ENCODE peak calls at places on chromosomes 12 and 14, in ten cellular contexts. C is kidney epithelial cell, H is right lobe of liver, N is B cell, Q is WTC11, Z is uterus, K is AG09319, M is stomach, L is lower lobe of right lung, Y is GM20000. F is an unnamed sample.
A peak's percentile ranks its signal among the peaks of the same experiment; 100 is the strongest.

GRCh38 chr14:21699551-21699950 is 25.9 kb upstream of the OR4E1 start:
- DNase-seq in C (no peak), K (no peak), Z (no peak), Q (no peak), N (no peak), M (no peak), Y (no peak), L (no peak), H (no peak), F (no peak)

GRCh38 chr14:32693114-32693513 is 245.6 kb upstream of the NPAS3 start:
- DNase-seq in H (no peak), M (no peak), N (no peak), K (no peak), C (peak; percentile 82), Z (no peak), L (no peak), Y (no peak), Q (no peak), F (no peak)

GRCh38 chr12:8953773-8954402 is 4.4 kb upstream of the M6PR start:
- DNase-seq in K (no peak), C (no peak), M (no peak), Z (no peak), L (no peak), N (no peak), Y (no peak), H (no peak), Q (no peak), F (no peak)

GRCh38 chr12:47534695-47535094 is 171.1 kb downstream of the RPAP3 start:
- DNase-seq in L (no peak), N (no peak), M (no peak), Y (no peak), H (no peak), C (no peak), K (no peak), Z (no peak), Q (no peak), F (no peak)

GRCh38 chr12:90921536-90921935 is 33.4 kb downstream of the CCER1 start:
- DNase-seq in Z (no peak), Q (no peak), Y (no peak), H (no peak), N (no peak), M (no peak), K (no peak), L (no peak), C (no peak), F (no peak)

GRCh38 chr12:109596418-109597244 is 23.0 kb downstream of the MVK start:
- DNase-seq in Y (peak; percentile 41), M (no peak), C (no peak), K (no peak), Q (no peak), Z (no peak), L (no peak), H (no peak), N (no peak), F (peak; percentile 46)

GRCh38 chr12:122003646-122004611 is 17.8 kb upstream of the BCL7A start:
- DNase-seq in K (no peak), C (no peak), M (no peak), H (no peak), Z (no peak), Y (peak; percentile 45), N (peak; percentile 89), L (peak; percentile 30), Q (no peak), F (peak; percentile 54)

GRCh38 chr12:18250313-18250916 is 10.9 kb upstream of the PIK3C2G start:
- DNase-seq in L (no peak), H (no peak), Y (peak; percentile 25), K (peak; percentile 44), Z (no peak), Q (no peak), M (no peak), C (peak; percentile 26), N (no peak), F (peak; percentile 39)

GRCh38 chr12:52360663-52361271 is 6.5 kb downstream of the KRT85 start:
- DNase-seq in Z (no peak), M (peak; percentile 72), L (no peak), K (no peak), N (no peak), C (no peak), Y (no peak), Q (no peak), H (no peak), F (no peak)

GRCh38 chr12:52364061-52364460 is 3.2 kb downstream of the KRT85 start:
- DNase-seq in H (no peak), N (no peak), L (no peak), M (no peak), K (no peak), C (no peak), Z (no peak), Q (no peak), Y (no peak), F (no peak)

GRCh38 chr12:52363111-52363679 is 4.1 kb downstream of the KRT85 start:
- DNase-seq in L (no peak), H (peak; percentile 76), M (no peak), C (no peak), Z (no peak), K (no peak), N (no peak), Q (no peak), Y (no peak), F (no peak)

GRCh38 chr12:52361553-52361952 is 5.7 kb downstream of the KRT85 start:
- DNase-seq in N (no peak), L (no peak), C (no peak), K (no peak), M (no peak), H (peak; percentile 9), Y (no peak), Q (no peak), Z (no peak), F (no peak)

DNA sequence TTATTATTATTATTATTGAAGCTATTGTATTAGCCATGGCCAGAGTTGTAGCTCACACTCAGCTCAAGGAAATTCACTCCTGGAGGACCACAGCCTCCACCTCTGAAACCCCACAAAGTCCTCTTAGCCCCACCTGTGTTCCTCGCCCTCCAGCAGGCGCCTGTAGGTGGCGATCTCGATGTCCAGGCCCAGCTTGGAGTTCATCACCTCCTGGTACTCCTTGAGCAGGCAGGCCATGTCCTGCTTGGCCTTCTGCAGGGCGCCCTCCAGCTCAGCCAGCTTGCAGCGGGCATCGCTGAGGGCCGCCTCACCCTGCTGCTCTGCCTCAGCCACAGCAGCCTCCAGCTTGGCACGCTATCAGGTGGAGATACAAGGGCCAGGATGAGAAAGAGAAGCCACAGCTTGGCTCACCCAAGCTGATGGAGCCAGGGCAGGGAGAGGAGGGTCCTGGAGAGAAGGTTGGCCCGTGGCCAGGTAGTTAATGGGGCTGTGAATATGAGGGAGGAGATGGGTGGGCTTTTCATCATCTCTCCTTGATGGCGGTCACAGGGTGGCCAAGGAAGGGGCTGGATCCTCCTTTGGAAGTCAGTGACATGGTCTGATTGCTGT is 5.1 kb downstream of the KRT85 start:
- DNase-seq in Y (no peak), K (no peak), N (no peak), C (no peak), L (no peak), Z (no peak), M (no peak), Q (peak; percentile 57), H (no peak), F (no peak)
- TF ChIP-seq CTCF in Y (no peak), K (no peak), N (no peak), C (peak; percentile 16), L (peak; percentile 16), Z (no peak), M (no peak), Q (peak; percentile 31), H (no peak), F (peak; percentile 6)

DNA sequence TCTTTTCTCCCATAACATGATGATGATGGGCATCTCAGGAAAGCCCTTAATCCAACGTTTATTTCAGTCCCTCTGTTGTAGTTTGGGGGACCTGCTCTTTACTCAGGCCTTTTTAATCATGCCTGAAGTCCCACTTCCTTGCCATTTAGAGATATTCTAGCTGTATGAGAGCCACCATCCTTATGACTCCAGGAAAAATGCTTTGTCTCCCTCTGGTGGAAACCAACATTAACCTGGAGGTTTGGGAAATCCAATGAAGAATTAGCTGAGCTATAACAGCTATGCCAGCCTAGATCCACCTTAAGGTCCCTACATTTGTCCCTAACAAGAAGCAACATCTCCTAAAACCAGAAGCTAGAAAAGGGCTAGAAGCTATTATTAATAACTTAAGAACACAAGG is 1399.1 kb downstream of the LRFN5 start:
- DNase-seq in Z (no peak), N (no peak), H (no peak), L (no peak), Q (no peak), M (no peak), C (no peak), Y (no peak), K (no peak), F (no peak)
- TF ChIP-seq CTCF in Z (no peak), N (no peak), H (no peak), L (no peak), Q (no peak), M (no peak), C (peak; percentile 22), Y (no peak), K (no peak), F (no peak)

GRCh38 chr14:65287264-65288131 is 125.0 kb upstream of the FUT8 start:
- DNase-seq in H (no peak), Z (no peak), C (no peak), Q (no peak), N (peak; percentile 69), L (no peak), M (no peak), Y (peak; percentile 76), K (no peak), F (peak; percentile 81)

GRCh38 chr14:65282909-65283253 is 129.6 kb upstream of the FUT8 start:
- DNase-seq in L (no peak), K (no peak), H (no peak), Z (no peak), M (no peak), N (no peak), Q (no peak), C (no peak), Y (no peak), F (no peak)

GRCh38 chr14:65290830-65291229 is 121.7 kb upstream of the FUT8 start:
- DNase-seq in Y (no peak), H (no peak), M (no peak), Z (no peak), L (no peak), C (peak; percentile 82), N (peak; percentile 71), Q (no peak), K (peak; percentile 54), F (no peak)

GRCh38 chr14:65281991-65282908 is 130.3 kb upstream of the FUT8 start:
- DNase-seq in H (no peak), K (no peak), C (peak; percentile 57), Z (no peak), N (no peak), L (no peak), Y (peak; percentile 66), M (no peak), Q (peak; percentile 36), F (peak; percentile 42)

DNA sequence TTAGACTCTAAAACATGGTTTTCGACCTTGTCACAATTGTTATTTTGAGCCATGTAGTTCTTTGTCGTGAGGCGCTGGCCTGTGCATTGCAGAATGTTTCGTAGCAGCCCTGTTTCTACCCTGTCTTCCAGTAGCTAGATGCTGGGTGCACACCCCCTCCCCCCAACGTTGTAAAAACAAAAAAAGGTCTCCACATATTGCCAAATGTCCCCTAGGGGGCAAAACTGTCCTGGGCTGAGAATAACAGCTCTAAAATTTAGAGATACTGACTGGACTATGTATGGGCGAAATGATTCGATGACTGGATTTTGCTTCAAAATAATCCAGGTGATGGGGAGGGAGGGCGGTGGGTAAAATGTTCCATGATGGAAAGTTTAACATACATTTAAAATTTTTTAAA is 126.1 kb upstream of the FUT8 start:
- DNase-seq in K (no peak), N (peak; percentile 73), Z (no peak), Q (no peak), M (peak; percentile 24), L (no peak), C (no peak), Y (peak; percentile 66), H (no peak), F (peak; percentile 57)
- TF ChIP-seq CTCF in K (peak; percentile 19), N (peak; percentile 67), Z (no peak), Q (no peak), M (no peak), L (no peak), C (no peak), Y (peak; percentile 22), H (no peak), F (peak; percentile 57)

GRCh38 chr12:96698965-96699364 is 208.1 kb upstream of the NEDD1 start:
- DNase-seq in L (no peak), Z (no peak), M (no peak), Y (no peak), C (no peak), K (no peak), H (no peak), N (no peak), Q (no peak), F (no peak)

GRCh38 chr12:96698521-96698920 is 208.5 kb upstream of the NEDD1 start:
- DNase-seq in Q (no peak), K (no peak), Y (no peak), C (no peak), N (no peak), L (no peak), Z (no peak), M (no peak), H (no peak), F (no peak)
- TF ChIP-seq CTCF in Q (no peak), K (no peak), Y (no peak), C (no peak), N (no peak), L (no peak), Z (no peak), M (no peak), H (no peak), F (no peak)

F was measured in GM10248.